ENCODE peak calls at places on chromosome 3, in four cellular contexts. H, O, Y and D are unnamed samples.

GRCh38 chr3:98827221-98827620 is 64.1 kb downstream of the ST3GAL6 start:
- DNase-seq in H (no peak), O (no peak), Y (no peak), D (no peak)

GRCh38 chr3:102174832-102175374 is 259.9 kb upstream of the ZPLD1 start:
- DNase-seq in H (no peak), O (no peak), Y (no peak), D (no peak)

GRCh38 chr3:175432338-175433025 is 573.3 kb downstream of the NAALADL2 start:
- DNase-seq in H (no peak), O (no peak), Y (no peak), D (peak)

GRCh38 chr3:4290272-4290893 is 12.8 kb upstream of the SETMAR start:
- DNase-seq in H (no peak), O (peak), Y (no peak), D (no peak)

GRCh38 chr3:43455233-43455632 is 166.6 kb downstream of the ANO10 start:
- DNase-seq in H (no peak), O (peak), Y (peak), D (peak)

GRCh38 chr3:10551821-10552630 is 46.6 kb upstream of the ATP2B2 start:
- DNase-seq in H (peak), O (no peak), Y (no peak), D (no peak)

GRCh38 chr3:146814601-146815315 is 209.6 kb upstream of the PLSCR5 start:
- DNase-seq in H (no peak), O (no peak), Y (no peak), D (peak)

GRCh38 chr3:24773798-24774197 is 279.1 kb upstream of the THRB start:
- DNase-seq in H (no peak), O (peak), Y (peak), D (peak)

GRCh38 chr3:179398574-179399249 is 51.2 kb downstream of the MFN1 start:
- DNase-seq in H (no peak), O (no peak), Y (peak), D (no peak)

GRCh38 chr3:103056953-103057450 is 622.2 kb downstream of the ZPLD1 start:
- DNase-seq in H (no peak), O (no peak), Y (no peak), D (peak)

GRCh38 chr3:12875857-12876451 is 34.6 kb upstream of the RPL32 start:
- DNase-seq in H (no peak), O (peak), Y (no peak), D (no peak)

GRCh38 chr3:14274999-14275961 is 96.7 kb downstream of the LSM3 start:
- DNase-seq in H (no peak), O (no peak), Y (no peak), D (no peak)

GRCh38 chr3:185737020-185737419 is 87.8 kb downstream of the IGF2BP2 start:
- DNase-seq in H (no peak), O (no peak), Y (no peak), D (no peak)

GRCh38 chr3:72821170-72821781 is 27.0 kb downstream of the SHQ1 start:
- DNase-seq in H (no peak), O (no peak), Y (no peak), D (peak)

GRCh38 chr3:65893631-65894030 is 145.1 kb downstream of the MAGI1 start:
- DNase-seq in H (no peak), O (no peak), Y (no peak), D (no peak)

GRCh38 chr3:107421881-107422280 is 44.6 kb downstream of the CCDC54 start:
- DNase-seq in H (no peak), O (no peak), Y (no peak), D (no peak)

GRCh38 chr3:107425033-107425432 is 47.8 kb downstream of the CCDC54 start:
- DNase-seq in H (no peak), O (no peak), Y (no peak), D (no peak)

GRCh38 chr3:107426223-107426622 is 49.0 kb downstream of the CCDC54 start:
- DNase-seq in H (no peak), O (no peak), Y (no peak), D (no peak)

GRCh38 chr3:107416886-107417285 is 39.6 kb downstream of the CCDC54 start:
- DNase-seq in H (no peak), O (no peak), Y (no peak), D (no peak)

GRCh38 chr3:107421170-107421792 is 44.0 kb downstream of the CCDC54 start:
- DNase-seq in H (no peak), O (no peak), Y (no peak), D (no peak)
- H3K4me3 ChIP-seq in H (no peak), O (no peak), Y (peak), D (peak)

GRCh38 chr3:173043757-173044156 is 97.3 kb downstream of the SPATA16 start:
- DNase-seq in H (no peak), O (no peak), Y (no peak), D (no peak)
- H3K4me3 ChIP-seq in H (no peak), O (no peak), Y (no peak), D (no peak)

GRCh38 chr3:124478834-124479233 is 251.4 kb upstream of the UMPS start:
- DNase-seq in H (no peak), O (no peak), Y (no peak), D (no peak)
- H3K4me3 ChIP-seq in H (no peak), O (no peak), Y (no peak), D (no peak)

GRCh38 chr3:130093741-130094391 is 12.2 kb downstream of the ALG1L2 start:
- DNase-seq in H (no peak), O (no peak), Y (no peak), D (no peak)
- H3K4me3 ChIP-seq in H (no peak), O (no peak), Y (no peak), D (no peak)

DNA sequence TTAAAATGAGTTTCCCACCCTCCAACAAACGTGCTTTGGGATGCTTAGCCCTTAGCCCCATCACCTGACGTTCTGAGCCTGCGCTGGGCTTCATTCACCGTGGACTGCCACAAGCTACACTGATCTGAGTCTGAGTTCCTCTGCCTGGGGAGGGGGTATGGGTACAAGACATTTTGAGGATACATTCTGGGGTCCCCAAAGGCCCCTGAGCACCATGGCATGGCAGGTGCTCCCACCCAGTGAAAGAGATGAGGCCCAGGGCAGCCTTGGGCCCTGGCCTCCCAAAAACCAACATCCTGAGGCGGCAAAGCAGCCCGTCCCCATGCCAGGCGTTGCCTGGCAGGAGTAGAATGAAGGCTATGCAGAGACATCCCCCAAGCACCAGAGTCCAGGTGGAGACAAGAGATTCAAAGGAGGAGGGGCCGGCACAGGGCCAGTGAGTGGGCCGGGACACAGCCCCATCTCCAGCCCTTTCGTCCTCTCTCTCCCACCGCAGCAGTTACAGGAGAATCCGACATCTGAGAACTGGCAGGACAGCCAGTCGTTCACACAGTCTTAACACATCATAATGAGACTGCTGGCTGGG is 74.5 kb downstream of the VGLL4 start:
- DNase-seq in H (no peak), O (no peak), Y (no peak), D (no peak)
- H3K4me3 ChIP-seq in H (no peak), O (no peak), Y (peak), D (no peak)

GRCh38 chr3:20038679-20039078 is 1.6 kb upstream of the KAT2B start:
- DNase-seq in H (no peak), O (no peak), Y (no peak), D (no peak)
- H3K4me3 ChIP-seq in H (peak), O (peak), Y (no peak), D (no peak)

GRCh38 chr3:194206375-194206774 is 70.4 kb downstream of the HES1 start:
- DNase-seq in H (peak), O (peak), Y (no peak), D (no peak)
- H3K4me3 ChIP-seq in H (no peak), O (no peak), Y (no peak), D (no peak)